ENCODE peak calls at places on chromosomes 13 and 19, in five cellular contexts. One of them, this sample, is unnamed.

GRCh38 chr19:46898731-46899130 is 37.9 kb downstream of the ARHGAP35 start:
- DNase-seq in lower leg skin: peak
- DNase-seq in NAMALWA: no peak
- DNase-seq in bronchial epithelial cell: peak
- DNase-seq in fibroblast of the conjunctiva: no peak
- DNase-seq in this sample: no peak

GRCh38 chr13:77047649-77048343 is 20.8 kb upstream of the FBXL3 start:
- DNase-seq in lower leg skin: no peak
- DNase-seq in NAMALWA: no peak
- DNase-seq in bronchial epithelial cell: no peak
- DNase-seq in fibroblast of the conjunctiva: no peak
- DNase-seq in this sample: no peak

GRCh38 chr13:60351326-60351725 is 45.7 kb upstream of the TDRD3 start:
- DNase-seq in lower leg skin: no peak
- DNase-seq in NAMALWA: no peak
- DNase-seq in bronchial epithelial cell: peak
- DNase-seq in fibroblast of the conjunctiva: peak
- DNase-seq in this sample: no peak

GRCh38 chr13:76980075-76980718 is 11.7 kb upstream of the CLN5 start:
- DNase-seq in lower leg skin: peak
- DNase-seq in NAMALWA: peak
- DNase-seq in bronchial epithelial cell: peak
- DNase-seq in fibroblast of the conjunctiva: no peak
- DNase-seq in this sample: peak

GRCh38 chr19:920051-920857 is 3.1 kb downstream of the KISS1R start:
- DNase-seq in lower leg skin: no peak
- DNase-seq in NAMALWA: peak
- DNase-seq in bronchial epithelial cell: no peak
- DNase-seq in fibroblast of the conjunctiva: no peak
- DNase-seq in this sample: no peak

GRCh38 chr19:48318286-48318987 is 6.9 kb upstream of the EMP3 start:
- DNase-seq in lower leg skin: no peak
- DNase-seq in NAMALWA: no peak
- DNase-seq in bronchial epithelial cell: no peak
- DNase-seq in fibroblast of the conjunctiva: no peak
- DNase-seq in this sample: no peak

GRCh38 chr19:4781851-4782250 is 9.7 kb upstream of the FEM1A start:
- DNase-seq in lower leg skin: no peak
- DNase-seq in NAMALWA: no peak
- DNase-seq in bronchial epithelial cell: no peak
- DNase-seq in fibroblast of the conjunctiva: no peak
- DNase-seq in this sample: no peak

GRCh38 chr19:42129399-42130253 is 2.6 kb downstream of the POU2F2 start:
- DNase-seq in lower leg skin: peak
- DNase-seq in NAMALWA: peak
- DNase-seq in bronchial epithelial cell: peak
- DNase-seq in fibroblast of the conjunctiva: peak
- DNase-seq in this sample: no peak

GRCh38 chr13:109569938-109570711 is 216.3 kb downstream of the IRS2 start:
- DNase-seq in lower leg skin: no peak
- DNase-seq in NAMALWA: no peak
- DNase-seq in bronchial epithelial cell: no peak
- DNase-seq in fibroblast of the conjunctiva: no peak
- DNase-seq in this sample: no peak

GRCh38 chr13:39051157-39051556 is 12.9 kb downstream of the NHLRC3 start:
- DNase-seq in lower leg skin: no peak
- DNase-seq in NAMALWA: peak
- DNase-seq in bronchial epithelial cell: peak
- DNase-seq in fibroblast of the conjunctiva: peak
- DNase-seq in this sample: peak

GRCh38 chr13:75405976-75406703 is 75.8 kb downstream of the TBC1D4 start:
- DNase-seq in lower leg skin: no peak
- DNase-seq in NAMALWA: no peak
- DNase-seq in bronchial epithelial cell: no peak
- DNase-seq in fibroblast of the conjunctiva: peak
- DNase-seq in this sample: no peak

GRCh38 chr13:111515648-111516047 is 195.2 kb downstream of the TEX29 start:
- DNase-seq in lower leg skin: peak
- DNase-seq in NAMALWA: no peak
- DNase-seq in bronchial epithelial cell: no peak
- DNase-seq in fibroblast of the conjunctiva: no peak
- DNase-seq in this sample: no peak

GRCh38 chr19:49808762-49809154 is 4.3 kb downstream of the FUZ start:
- DNase-seq in lower leg skin: peak
- DNase-seq in NAMALWA: peak
- DNase-seq in bronchial epithelial cell: peak
- DNase-seq in fibroblast of the conjunctiva: peak
- DNase-seq in this sample: peak

GRCh38 chr13:104936304-104936703 is 1599.2 kb downstream of the EFNB2 start:
- DNase-seq in lower leg skin: no peak
- DNase-seq in NAMALWA: no peak
- DNase-seq in bronchial epithelial cell: no peak
- DNase-seq in fibroblast of the conjunctiva: no peak
- DNase-seq in this sample: no peak

GRCh38 chr13:21703846-21704245 is 33.0 kb downstream of the FGF9 start:
- DNase-seq in lower leg skin: no peak
- DNase-seq in NAMALWA: no peak
- DNase-seq in bronchial epithelial cell: peak
- DNase-seq in fibroblast of the conjunctiva: no peak
- DNase-seq in this sample: no peak

GRCh38 chr13:41652735-41653361 is 195.5 kb downstream of the RGCC start:
- DNase-seq in lower leg skin: no peak
- DNase-seq in NAMALWA: peak
- DNase-seq in bronchial epithelial cell: peak
- DNase-seq in fibroblast of the conjunctiva: peak
- DNase-seq in this sample: no peak

GRCh38 chr19:21698215-21698614 is 69.2 kb downstream of the ZNF100 start:
- DNase-seq in lower leg skin: no peak
- DNase-seq in NAMALWA: peak
- DNase-seq in bronchial epithelial cell: peak
- DNase-seq in fibroblast of the conjunctiva: no peak
- DNase-seq in this sample: no peak

GRCh38 chr13:113078895-113079720 is 26.5 kb upstream of the F7 start:
- DNase-seq in lower leg skin: no peak
- DNase-seq in NAMALWA: no peak
- DNase-seq in bronchial epithelial cell: no peak
- DNase-seq in fibroblast of the conjunctiva: no peak
- DNase-seq in this sample: no peak

GRCh38 chr13:44086389-44086788 is 206.7 kb downstream of the LACC1 start:
- DNase-seq in lower leg skin: no peak
- DNase-seq in NAMALWA: no peak
- DNase-seq in bronchial epithelial cell: no peak
- DNase-seq in fibroblast of the conjunctiva: no peak
- DNase-seq in this sample: no peak

GRCh38 chr19:16018801-16019551 is 57.3 kb upstream of the TPM4 start:
- DNase-seq in lower leg skin: peak
- DNase-seq in NAMALWA: no peak
- DNase-seq in bronchial epithelial cell: no peak
- DNase-seq in fibroblast of the conjunctiva: no peak
- DNase-seq in this sample: no peak

GRCh38 chr13:80547885-80548284 is 207.0 kb upstream of the SPRY2 start:
- DNase-seq in lower leg skin: no peak
- DNase-seq in NAMALWA: no peak
- DNase-seq in bronchial epithelial cell: no peak
- DNase-seq in fibroblast of the conjunctiva: no peak
- DNase-seq in this sample: no peak

GRCh38 chr19:40811478-40812341 is 12.7 kb downstream of the EGLN2 start:
- DNase-seq in lower leg skin: no peak
- DNase-seq in NAMALWA: no peak
- DNase-seq in bronchial epithelial cell: no peak
- DNase-seq in fibroblast of the conjunctiva: no peak
- DNase-seq in this sample: no peak

GRCh38 chr19:5891938-5892771 is 11.4 kb downstream of the NDUFA11 start:
- DNase-seq in lower leg skin: no peak
- DNase-seq in NAMALWA: no peak
- DNase-seq in bronchial epithelial cell: no peak
- DNase-seq in fibroblast of the conjunctiva: no peak
- DNase-seq in this sample: no peak

This sample was measured in amniotic stem cell.